ENCODE peak calls at places on chromosomes 4 and X, in four cellular contexts. One of them, this sample, is unnamed.

GRCh38 chr4:6229095-6229494 is 28.7 kb upstream of the JAKMIP1 start:
- DNase-seq in AG04450: no peak
- DNase-seq in colonic mucosa: no peak
- DNase-seq in hepatocyte: no peak
- DNase-seq in this sample: no peak

GRCh38 chr4:126441173-126441810 is 1126.5 kb downstream of the FAT4 start:
- DNase-seq in AG04450: no peak
- DNase-seq in hepatocyte: no peak
- DNase-seq in colonic mucosa: no peak
- DNase-seq in this sample: no peak

GRCh38 chrX:110003167-110004156 is 548 bp downstream of the TMEM164 start:
- DNase-seq in AG04450: no peak
- DNase-seq in hepatocyte: no peak
- DNase-seq in colonic mucosa: no peak
- DNase-seq in this sample: no peak

GRCh38 chr4:110207233-110207632 is 8.8 kb upstream of the ELOVL6 start:
- DNase-seq in hepatocyte: no peak
- DNase-seq in colonic mucosa: no peak
- DNase-seq in AG04450: no peak
- DNase-seq in this sample: no peak

GRCh38 chr4:112916868-112917267 is 132.6 kb upstream of the ANK2 start:
- DNase-seq in hepatocyte: no peak
- DNase-seq in colonic mucosa: no peak
- DNase-seq in AG04450: no peak
- DNase-seq in this sample: no peak

GRCh38 chr4:169128902-169129301 is 118.8 kb upstream of the CBR4 start:
- DNase-seq in hepatocyte: no peak
- DNase-seq in colonic mucosa: no peak
- DNase-seq in AG04450: no peak
- DNase-seq in this sample: no peak

GRCh38 chrX:131746491-131746968 is 202.7 kb downstream of the OR13H1 start:
- DNase-seq in hepatocyte: no peak
- DNase-seq in colonic mucosa: peak; percentile 91
- DNase-seq in AG04450: no peak
- DNase-seq in this sample: no peak

GRCh38 chr4:14111730-14112171 is 484.2 kb upstream of the BOD1L1 start:
- DNase-seq in colonic mucosa: no peak
- DNase-seq in AG04450: no peak
- DNase-seq in hepatocyte: no peak
- DNase-seq in this sample: peak; percentile 73

GRCh38 chrX:26918633-26919032 is 544.5 kb downstream of the PPP4R3C start:
- DNase-seq in hepatocyte: peak; percentile 25
- DNase-seq in colonic mucosa: no peak
- DNase-seq in AG04450: no peak
- DNase-seq in this sample: no peak

GRCh38 chrX:131617182-131617581 is 73.3 kb downstream of the OR13H1 start:
- DNase-seq in hepatocyte: no peak
- DNase-seq in colonic mucosa: no peak
- DNase-seq in AG04450: no peak
- DNase-seq in this sample: peak; percentile 20

GRCh38 chr4:8044244-8044643 is 104.6 kb upstream of the AFAP1 start:
- DNase-seq in AG04450: no peak
- DNase-seq in hepatocyte: no peak
- DNase-seq in colonic mucosa: no peak
- DNase-seq in this sample: no peak

GRCh38 chr4:2290974-2291704 is 29.2 kb upstream of the MXD4 start:
- DNase-seq in hepatocyte: peak; percentile 6
- DNase-seq in AG04450: no peak
- DNase-seq in colonic mucosa: no peak
- DNase-seq in this sample: no peak

GRCh38 chrX:37314526-37314925 is 34.6 kb upstream of the PRRG1 start:
- DNase-seq in AG04450: peak; percentile 13
- DNase-seq in hepatocyte: no peak
- DNase-seq in colonic mucosa: no peak
- DNase-seq in this sample: no peak

GRCh38 chr4:5051210-5051691 is at the start of gene STK32B:
- DNase-seq in hepatocyte: peak; percentile 76
- DNase-seq in colonic mucosa: peak; percentile 43
- DNase-seq in AG04450: peak; percentile 41
- DNase-seq in this sample: no peak

GRCh38 chrX:102765794-102766193 is 45.3 kb downstream of the GPRASP3 start:
- DNase-seq in colonic mucosa: no peak
- DNase-seq in AG04450: no peak
- DNase-seq in hepatocyte: peak; percentile 10
- DNase-seq in this sample: no peak

GRCh38 chr4:164540987-164541386 is 212.9 kb upstream of the SMIM31 start:
- DNase-seq in AG04450: no peak
- DNase-seq in hepatocyte: no peak
- DNase-seq in colonic mucosa: no peak
- DNase-seq in this sample: no peak

GRCh38 chr4:144288011-144288903 is 147.7 kb upstream of the GYPA start:
- DNase-seq in colonic mucosa: no peak
- DNase-seq in hepatocyte: no peak
- DNase-seq in AG04450: no peak
- DNase-seq in this sample: no peak

GRCh38 chr4:186204103-186204559 is 12.8 kb downstream of the CYP4V2 start:
- DNase-seq in AG04450: no peak
- DNase-seq in colonic mucosa: no peak
- DNase-seq in hepatocyte: no peak
- DNase-seq in this sample: no peak

GRCh38 chrX:124117325-124117724 is 155.8 kb downstream of the STAG2 start:
- DNase-seq in colonic mucosa: no peak
- DNase-seq in hepatocyte: no peak
- DNase-seq in AG04450: no peak
- DNase-seq in this sample: no peak

GRCh38 chrX:47662144-47662657 is 3.2 kb upstream of the UXT start:
- DNase-seq in colonic mucosa: no peak
- DNase-seq in hepatocyte: peak; percentile 54
- DNase-seq in AG04450: peak; percentile 58
- DNase-seq in this sample: peak; percentile 26

GRCh38 chrX:104270916-104271512 is 16.3 kb upstream of the ESX1 start:
- DNase-seq in hepatocyte: peak; percentile 38
- DNase-seq in colonic mucosa: peak; percentile 39
- DNase-seq in AG04450: no peak
- DNase-seq in this sample: no peak

GRCh38 chrX:68146054-68146453 is 287.2 kb downstream of the OPHN1 start:
- DNase-seq in AG04450: peak; percentile 4
- DNase-seq in colonic mucosa: no peak
- DNase-seq in hepatocyte: peak; percentile 44
- DNase-seq in this sample: no peak

GRCh38 chrX:100373673-100374072 is 36.4 kb downstream of the PCDH19 start:
- DNase-seq in hepatocyte: no peak
- DNase-seq in colonic mucosa: no peak
- DNase-seq in AG04450: no peak
- DNase-seq in this sample: no peak

GRCh38 chrX:100381613-100382012 is 28.5 kb downstream of the PCDH19 start:
- DNase-seq in hepatocyte: no peak
- DNase-seq in AG04450: no peak
- DNase-seq in colonic mucosa: no peak
- DNase-seq in this sample: no peak

DNA sequence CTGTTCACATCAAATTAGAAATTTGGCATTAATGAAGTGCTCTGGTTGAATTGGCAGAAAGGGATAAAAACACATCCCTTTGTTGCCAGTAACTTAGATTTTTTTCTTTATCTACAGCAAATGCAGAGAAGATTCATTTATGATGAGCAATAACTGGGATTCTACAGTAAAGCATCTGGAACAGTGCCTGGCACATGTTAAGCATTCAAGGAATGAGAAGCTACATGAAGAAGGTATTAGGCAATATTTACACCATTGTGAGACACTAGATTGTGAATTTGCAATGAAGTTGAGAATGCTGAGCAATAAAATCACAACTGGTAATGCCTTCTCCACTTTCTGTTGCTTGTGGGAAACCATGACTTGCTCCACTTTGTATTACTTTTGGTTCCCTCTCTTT is 33.5 kb downstream of the PCDH19 start:
- DNase-seq in hepatocyte: no peak
- DNase-seq in colonic mucosa: no peak
- DNase-seq in AG04450: no peak
- DNase-seq in this sample: no peak
- H3K27ac ChIP-seq in hepatocyte: no peak overlapping the region
- H3K27ac ChIP-seq in colonic mucosa: no peak overlapping the region
- H3K27ac ChIP-seq in AG04450: no peak overlapping the region
- H3K27ac ChIP-seq in this sample: no peak overlapping the region

GRCh38 chr4:37757121-37757520 is 69.4 kb upstream of the PGM2 start:
- DNase-seq in hepatocyte: no peak
- DNase-seq in AG04450: no peak
- DNase-seq in colonic mucosa: no peak
- DNase-seq in this sample: no peak
- H3K27ac ChIP-seq in hepatocyte: no peak overlapping the region
- H3K27ac ChIP-seq in AG04450: no peak overlapping the region
- H3K27ac ChIP-seq in colonic mucosa: no peak overlapping the region
- H3K27ac ChIP-seq in this sample: peak overlapping the region; percentile 52

GRCh38 chr4:39635023-39635422 is 3.6 kb downstream of the SMIM14 start:
- DNase-seq in AG04450: no peak
- DNase-seq in colonic mucosa: peak; percentile 63
- DNase-seq in hepatocyte: peak; percentile 30
- DNase-seq in this sample: no peak
- H3K27ac ChIP-seq in AG04450: no peak overlapping the region
- H3K27ac ChIP-seq in colonic mucosa: no peak overlapping the region
- H3K27ac ChIP-seq in hepatocyte: no peak overlapping the region
- H3K27ac ChIP-seq in this sample: peak overlapping the region; percentile 3

DNA sequence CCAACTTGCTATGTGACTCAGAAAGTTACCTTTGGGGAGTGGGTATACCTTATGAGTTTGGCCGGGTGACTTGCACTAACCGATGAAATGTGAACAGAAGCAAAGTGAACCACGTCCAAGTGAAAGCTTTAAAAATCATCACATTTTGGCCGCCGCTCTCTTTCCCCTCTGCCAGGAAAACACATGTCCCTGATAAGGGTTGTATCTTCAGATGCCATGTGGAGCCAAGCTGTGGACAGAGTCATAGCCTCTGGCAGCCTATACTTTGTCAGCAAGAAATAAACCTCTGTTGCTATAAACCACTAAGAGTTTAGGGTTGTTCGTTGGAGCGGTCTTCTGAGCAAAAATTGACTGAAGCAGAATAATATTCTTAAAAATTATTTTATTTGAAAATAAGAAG is 92.3 kb downstream of the PRDM5 start:
- DNase-seq in hepatocyte: no peak
- DNase-seq in colonic mucosa: no peak
- DNase-seq in AG04450: no peak
- DNase-seq in this sample: no peak
- H3K27ac ChIP-seq in hepatocyte: peak overlapping the region; percentile 3
- H3K27ac ChIP-seq in colonic mucosa: no peak overlapping the region
- H3K27ac ChIP-seq in AG04450: no peak overlapping the region
- H3K27ac ChIP-seq in this sample: no peak overlapping the region

GRCh38 chr4:184273166-184274147 is 55.8 kb upstream of the ENPP6 start:
- DNase-seq in AG04450: no peak
- DNase-seq in colonic mucosa: no peak
- DNase-seq in hepatocyte: no peak
- DNase-seq in this sample: no peak
- H3K27ac ChIP-seq in AG04450: no peak overlapping the region
- H3K27ac ChIP-seq in colonic mucosa: no peak overlapping the region
- H3K27ac ChIP-seq in hepatocyte: no peak overlapping the region
- H3K27ac ChIP-seq in this sample: no peak overlapping the region

GRCh38 chr4:94454405-94454804 is 2.7 kb downstream of the PDLIM5 start:
- DNase-seq in colonic mucosa: no peak
- DNase-seq in hepatocyte: no peak
- DNase-seq in AG04450: no peak
- DNase-seq in this sample: no peak
- H3K27ac ChIP-seq in colonic mucosa: peak overlapping the region; percentile 97
- H3K27ac ChIP-seq in hepatocyte: peak overlapping the region; percentile 97
- H3K27ac ChIP-seq in AG04450: no peak overlapping the region
- H3K27ac ChIP-seq in this sample: peak overlapping the region; percentile 89

GRCh38 chr4:38266616-38267015 is 306.4 kb downstream of the PTTG2 start:
- DNase-seq in colonic mucosa: peak; percentile 37
- DNase-seq in AG04450: no peak
- DNase-seq in hepatocyte: peak; percentile 64
- DNase-seq in this sample: no peak
- H3K27ac ChIP-seq in colonic mucosa: no peak overlapping the region
- H3K27ac ChIP-seq in AG04450: no peak overlapping the region
- H3K27ac ChIP-seq in hepatocyte: peak overlapping the region; percentile 61
- H3K27ac ChIP-seq in this sample: no peak overlapping the region

GRCh38 chrX:116272328-116272727 is 101.8 kb downstream of the AGTR2 start:
- DNase-seq in hepatocyte: peak; percentile 5
- DNase-seq in AG04450: peak; percentile 34
- DNase-seq in colonic mucosa: no peak
- DNase-seq in this sample: peak; percentile 94

GRCh38 chrX:116277391-116277790 is 106.8 kb downstream of the AGTR2 start:
- DNase-seq in colonic mucosa: no peak
- DNase-seq in AG04450: no peak
- DNase-seq in hepatocyte: no peak
- DNase-seq in this sample: no peak

GRCh38 chrX:116276191-116276700 is 105.7 kb downstream of the AGTR2 start:
- DNase-seq in AG04450: no peak
- DNase-seq in hepatocyte: no peak
- DNase-seq in colonic mucosa: no peak
- DNase-seq in this sample: no peak

GRCh38 chrX:116267511-116268040 is 97.0 kb downstream of the AGTR2 start:
- DNase-seq in AG04450: no peak
- DNase-seq in hepatocyte: no peak
- DNase-seq in colonic mucosa: no peak
- DNase-seq in this sample: no peak

DNA sequence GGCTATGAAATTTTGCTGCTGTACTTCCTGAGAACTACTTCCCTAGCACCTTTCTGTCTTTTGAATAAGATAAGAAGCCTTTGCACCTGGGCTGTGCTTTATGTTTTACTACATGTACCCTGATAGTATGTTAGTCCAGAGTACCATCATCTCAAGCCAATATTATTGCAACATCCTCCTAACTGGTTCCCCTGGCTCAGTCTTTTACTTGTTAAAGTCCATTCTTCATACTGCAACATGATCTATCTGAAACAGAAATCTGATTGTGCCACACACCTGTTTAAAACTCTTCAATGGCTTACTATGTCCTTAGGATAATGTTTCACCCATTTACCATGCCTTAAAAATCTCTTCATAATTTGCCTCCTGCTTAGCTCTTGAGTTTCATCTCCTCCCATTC is 102.3 kb downstream of the AGTR2 start:
- DNase-seq in colonic mucosa: peak; percentile 20
- DNase-seq in hepatocyte: peak; percentile 4
- DNase-seq in AG04450: no peak
- DNase-seq in this sample: peak; percentile 2
- H3K27ac ChIP-seq in colonic mucosa: peak overlapping the region; percentile 63
- H3K27ac ChIP-seq in hepatocyte: peak overlapping the region; percentile 47
- H3K27ac ChIP-seq in AG04450: no peak overlapping the region
- H3K27ac ChIP-seq in this sample: peak overlapping the region; percentile 97

GRCh38 chr4:27149541-27150212 is 289.0 kb downstream of the STIM2 start:
- DNase-seq in colonic mucosa: no peak
- DNase-seq in hepatocyte: no peak
- DNase-seq in AG04450: no peak
- DNase-seq in this sample: no peak

GRCh38 chr4:27154706-27155105 is 294.1 kb downstream of the STIM2 start:
- DNase-seq in hepatocyte: peak; percentile 50
- DNase-seq in AG04450: no peak
- DNase-seq in colonic mucosa: no peak
- DNase-seq in this sample: peak; percentile 69
- H3K27ac ChIP-seq in hepatocyte: no peak overlapping the region
- H3K27ac ChIP-seq in AG04450: no peak overlapping the region
- H3K27ac ChIP-seq in colonic mucosa: no peak overlapping the region
- H3K27ac ChIP-seq in this sample: no peak overlapping the region